ENCODE peak calls at places on chromosomes 11 and 22, in five cellular contexts. N is cardiac fibroblast; V is smooth muscle cell of the brain vasculature; J is SW 1271; O is activated CD8-positive, alpha-beta memory T cell treated with anti-CD3 and anti-CD28 coated beads for 48 hours. F is an unnamed sample.

GRCh38 chr11:1889941-1890855 is 1.5 kb downstream of the PRR33 start:
- DNase-seq in V (no peak), J (no peak), O (peak), N (no peak), F (no peak)

GRCh38 chr11:25432376-25432775 is 899.6 kb upstream of the ANO3 start:
- DNase-seq in V (no peak), O (no peak), N (no peak), J (no peak), F (no peak)

GRCh38 chr22:31970490-31971444 is 26.4 kb downstream of the YWHAH start:
- DNase-seq in J (peak), N (peak), V (no peak), O (peak), F (peak)

GRCh38 chr11:69667619-69668604 is 7.2 kb downstream of the LTO1 start:
- DNase-seq in O (no peak), N (no peak), V (no peak), J (no peak), F (peak)

GRCh38 chr22:33426451-33426850 is 368.3 kb upstream of the SYN3 start:
- DNase-seq in O (no peak), N (no peak), V (no peak), J (no peak), F (no peak)

GRCh38 chr22:35315855-35316745 is 16.4 kb downstream of the TOM1 start:
- DNase-seq in J (no peak), O (no peak), V (no peak), N (no peak), F (no peak)

GRCh38 chr22:21000215-21000986 is 1.5 kb downstream of the THAP7 start:
- DNase-seq in J (no peak), O (no peak), N (no peak), V (no peak), F (no peak)

GRCh38 chr22:27673839-27674238 is 127.7 kb downstream of the MN1 start:
- DNase-seq in V (no peak), J (no peak), N (no peak), O (no peak), F (no peak)

GRCh38 chr22:31084811-31085492 is 3.8 kb downstream of the SMTN start:
- DNase-seq in O (peak), J (no peak), N (peak), V (no peak), F (peak)

GRCh38 chr22:48944433-48944755 is 883.3 kb downstream of the BRD1 start:
- DNase-seq in O (no peak), N (no peak), J (no peak), V (no peak), F (no peak)

GRCh38 chr11:70048279-70049024 is 29.7 kb upstream of the ANO1 start:
- DNase-seq in O (no peak), N (no peak), J (no peak), V (no peak), F (peak)

GRCh38 chr11:35418282-35418846 is 994 bp downstream of the SLC1A2 start:
- DNase-seq in V (no peak), J (no peak), N (no peak), O (no peak), F (no peak)

GRCh38 chr11:12086271-12087074 is 23.9 kb upstream of the MICAL2 start:
- DNase-seq in N (peak), O (no peak), V (no peak), J (peak), F (peak)

GRCh38 chr11:44866301-44866700 is 84.4 kb downstream of the TP53I11 start:
- DNase-seq in J (no peak), N (no peak), O (no peak), V (no peak), F (no peak)

GRCh38 chr11:132499661-132500060 is 1032.6 kb downstream of the OPCML start:
- DNase-seq in J (no peak), V (no peak), N (no peak), O (no peak), F (no peak)

F was measured in A673.